ENCODE peak calls at places on chromosomes 13 and 19, in six cellular contexts. One of them, this sample, is unnamed.
A peak's percentile ranks its signal among the peaks of the same experiment; 100 is the strongest.

GRCh38 chr19:44943801-44944249 is 1.8 kb downstream of the APOC4 start:
- DNase-seq in fibroblast of lung: no peak
- DNase-seq in PC-9: no peak
- DNase-seq in neural progenitor cell: no peak
- DNase-seq in hepatocyte: no peak
- DNase-seq in thoracic aorta: no peak
- DNase-seq in this sample: peak; percentile 84

GRCh38 chr13:25911020-25911419 is 140.8 kb downstream of the SHISA2 start:
- DNase-seq in hepatocyte: no peak
- DNase-seq in thoracic aorta: no peak
- DNase-seq in fibroblast of lung: no peak
- DNase-seq in neural progenitor cell: peak; percentile 93
- DNase-seq in PC-9: no peak
- DNase-seq in this sample: no peak

GRCh38 chr19:16326401-16327130 is 1.9 kb downstream of the KLF2 start:
- DNase-seq in fibroblast of lung: peak; percentile 19
- DNase-seq in hepatocyte: no peak
- DNase-seq in PC-9: no peak
- DNase-seq in thoracic aorta: no peak
- DNase-seq in neural progenitor cell: peak; percentile 49
- DNase-seq in this sample: peak; percentile 79

GRCh38 chr13:100273576-100273975 is 184.7 kb downstream of the PCCA start:
- DNase-seq in PC-9: no peak
- DNase-seq in fibroblast of lung: no peak
- DNase-seq in thoracic aorta: no peak
- DNase-seq in hepatocyte: no peak
- DNase-seq in neural progenitor cell: no peak
- DNase-seq in this sample: no peak

GRCh38 chr13:41694902-41695301 is 237.6 kb downstream of the RGCC start:
- DNase-seq in fibroblast of lung: peak; percentile 96
- DNase-seq in hepatocyte: peak; percentile 78
- DNase-seq in thoracic aorta: peak; percentile 34
- DNase-seq in neural progenitor cell: no peak
- DNase-seq in PC-9: no peak
- DNase-seq in this sample: peak; percentile 53

GRCh38 chr19:33438987-33439781 is 65.7 kb downstream of the CEBPG start:
- DNase-seq in fibroblast of lung: no peak
- DNase-seq in thoracic aorta: no peak
- DNase-seq in neural progenitor cell: no peak
- DNase-seq in PC-9: no peak
- DNase-seq in hepatocyte: no peak
- DNase-seq in this sample: peak; percentile 25

GRCh38 chr19:19461671-19462622 is 53.4 kb downstream of the TSSK6 start:
- DNase-seq in hepatocyte: peak; percentile 91
- DNase-seq in neural progenitor cell: peak; percentile 85
- DNase-seq in PC-9: no peak
- DNase-seq in thoracic aorta: no peak
- DNase-seq in fibroblast of lung: peak; percentile 44
- DNase-seq in this sample: peak; percentile 87

GRCh38 chr19:31502536-31503170 is 153.4 kb upstream of the TSHZ3 start:
- DNase-seq in fibroblast of lung: no peak
- DNase-seq in hepatocyte: no peak
- DNase-seq in neural progenitor cell: no peak
- DNase-seq in thoracic aorta: no peak
- DNase-seq in PC-9: no peak
- DNase-seq in this sample: no peak

GRCh38 chr19:42295831-42296525 is 6.0 kb upstream of the PRR19 start:
- DNase-seq in fibroblast of lung: peak; percentile 31
- DNase-seq in hepatocyte: peak; percentile 87
- DNase-seq in neural progenitor cell: peak; percentile 80
- DNase-seq in PC-9: peak; percentile 58
- DNase-seq in thoracic aorta: no peak
- DNase-seq in this sample: peak; percentile 77

GRCh38 chr13:98519976-98520375 is 56.9 kb downstream of the STK24 start:
- DNase-seq in PC-9: no peak
- DNase-seq in thoracic aorta: no peak
- DNase-seq in fibroblast of lung: no peak
- DNase-seq in neural progenitor cell: no peak
- DNase-seq in hepatocyte: no peak
- DNase-seq in this sample: no peak

GRCh38 chr19:14770136-14770535 is 8.2 kb downstream of the ADGRE2 start:
- DNase-seq in PC-9: no peak
- DNase-seq in fibroblast of lung: no peak
- DNase-seq in hepatocyte: no peak
- DNase-seq in thoracic aorta: no peak
- DNase-seq in neural progenitor cell: no peak
- DNase-seq in this sample: no peak

GRCh38 chr13:33075996-33076395 is 59.8 kb downstream of the KL start:
- DNase-seq in neural progenitor cell: no peak
- DNase-seq in fibroblast of lung: no peak
- DNase-seq in hepatocyte: no peak
- DNase-seq in PC-9: no peak
- DNase-seq in thoracic aorta: no peak
- DNase-seq in this sample: no peak

GRCh38 chr13:55432814-55433213 is 1707.9 kb upstream of the PRR20A start:
- DNase-seq in PC-9: no peak
- DNase-seq in hepatocyte: no peak
- DNase-seq in neural progenitor cell: no peak
- DNase-seq in fibroblast of lung: no peak
- DNase-seq in thoracic aorta: no peak
- DNase-seq in this sample: no peak

GRCh38 chr19:4414800-4415251 is 12.4 kb downstream of the CHAF1A start:
- DNase-seq in thoracic aorta: no peak
- DNase-seq in hepatocyte: no peak
- DNase-seq in neural progenitor cell: peak; percentile 81
- DNase-seq in PC-9: no peak
- DNase-seq in fibroblast of lung: peak; percentile 12
- DNase-seq in this sample: no peak

GRCh38 chr19:39927524-39928356 is 6.7 kb downstream of the FCGBP start:
- DNase-seq in hepatocyte: no peak
- DNase-seq in PC-9: no peak
- DNase-seq in thoracic aorta: no peak
- DNase-seq in neural progenitor cell: no peak
- DNase-seq in fibroblast of lung: no peak
- DNase-seq in this sample: no peak

GRCh38 chr13:38819053-38819452 is 132.2 kb downstream of the FREM2 start:
- DNase-seq in hepatocyte: peak; percentile 63
- DNase-seq in neural progenitor cell: peak; percentile 54
- DNase-seq in thoracic aorta: no peak
- DNase-seq in PC-9: no peak
- DNase-seq in fibroblast of lung: peak; percentile 64
- DNase-seq in this sample: no peak

GRCh38 chr13:36736119-36736726 is 62.4 kb downstream of the SERTM1 start:
- DNase-seq in thoracic aorta: no peak
- DNase-seq in hepatocyte: peak; percentile 83
- DNase-seq in fibroblast of lung: peak; percentile 55
- DNase-seq in neural progenitor cell: peak; percentile 74
- DNase-seq in PC-9: no peak
- DNase-seq in this sample: no peak

GRCh38 chr13:111632906-111633305 is 312.5 kb downstream of the TEX29 start:
- DNase-seq in thoracic aorta: no peak
- DNase-seq in neural progenitor cell: peak; percentile 28
- DNase-seq in hepatocyte: peak; percentile 13
- DNase-seq in PC-9: no peak
- DNase-seq in fibroblast of lung: no peak
- DNase-seq in this sample: no peak

GRCh38 chr13:110311721-110312668 is 4.9 kb downstream of the COL4A2 start:
- DNase-seq in thoracic aorta: no peak
- DNase-seq in fibroblast of lung: no peak
- DNase-seq in PC-9: no peak
- DNase-seq in hepatocyte: no peak
- DNase-seq in neural progenitor cell: no peak
- DNase-seq in this sample: no peak

GRCh38 chr13:33168326-33168960 is 117.1 kb downstream of the STARD13 start:
- DNase-seq in PC-9: no peak
- DNase-seq in neural progenitor cell: no peak
- DNase-seq in thoracic aorta: no peak
- DNase-seq in hepatocyte: no peak
- DNase-seq in fibroblast of lung: peak; percentile 47
- DNase-seq in this sample: no peak

GRCh38 chr19:19096641-19097627 is 33.1 kb downstream of the SLC25A42 start:
- DNase-seq in fibroblast of lung: no peak
- DNase-seq in thoracic aorta: no peak
- DNase-seq in PC-9: peak; percentile 95
- DNase-seq in hepatocyte: peak; percentile 88
- DNase-seq in neural progenitor cell: no peak
- DNase-seq in this sample: no peak

GRCh38 chr13:33053397-33054066 is 37.3 kb downstream of the KL start:
- DNase-seq in hepatocyte: no peak
- DNase-seq in thoracic aorta: no peak
- DNase-seq in PC-9: no peak
- DNase-seq in fibroblast of lung: peak; percentile 81
- DNase-seq in neural progenitor cell: no peak
- DNase-seq in this sample: no peak

GRCh38 chr13:24038405-24038804 is 122.1 kb upstream of the SPATA13 start:
- DNase-seq in hepatocyte: no peak
- DNase-seq in neural progenitor cell: no peak
- DNase-seq in fibroblast of lung: peak; percentile 85
- DNase-seq in PC-9: peak; percentile 63
- DNase-seq in thoracic aorta: no peak
- DNase-seq in this sample: no peak

GRCh38 chr19:9847087-9847671 is 12.1 kb downstream of the PIN1 start:
- DNase-seq in thoracic aorta: peak; percentile 41
- DNase-seq in PC-9: no peak
- DNase-seq in fibroblast of lung: peak; percentile 91
- DNase-seq in hepatocyte: peak; percentile 73
- DNase-seq in neural progenitor cell: peak; percentile 56
- DNase-seq in this sample: no peak

GRCh38 chr19:41541990-41542584 is 33.9 kb upstream of the CEACAM21 start:
- DNase-seq in fibroblast of lung: no peak
- DNase-seq in neural progenitor cell: peak; percentile 57
- DNase-seq in hepatocyte: no peak
- DNase-seq in PC-9: no peak
- DNase-seq in thoracic aorta: no peak
- DNase-seq in this sample: peak; percentile 66

GRCh38 chr13:100254002-100254401 is 165.1 kb downstream of the PCCA start:
- DNase-seq in hepatocyte: no peak
- DNase-seq in fibroblast of lung: no peak
- DNase-seq in thoracic aorta: no peak
- DNase-seq in neural progenitor cell: no peak
- DNase-seq in PC-9: no peak
- DNase-seq in this sample: no peak

GRCh38 chr19:4878491-4878968 is 11.1 kb upstream of the PLIN3 start:
- DNase-seq in neural progenitor cell: peak; percentile 34
- DNase-seq in fibroblast of lung: no peak
- DNase-seq in thoracic aorta: no peak
- DNase-seq in hepatocyte: no peak
- DNase-seq in PC-9: no peak
- DNase-seq in this sample: no peak

GRCh38 chr19:42250666-42251531 is 4.0 kb downstream of the ERF start:
- DNase-seq in PC-9: no peak
- DNase-seq in thoracic aorta: no peak
- DNase-seq in neural progenitor cell: no peak
- DNase-seq in hepatocyte: no peak
- DNase-seq in fibroblast of lung: peak; percentile 67
- DNase-seq in this sample: no peak

GRCh38 chr19:51097166-51097736 is 11.0 kb downstream of the CTU1 start:
- DNase-seq in neural progenitor cell: peak; percentile 70
- DNase-seq in PC-9: peak; percentile 62
- DNase-seq in hepatocyte: peak; percentile 81
- DNase-seq in fibroblast of lung: peak; percentile 38
- DNase-seq in thoracic aorta: no peak
- DNase-seq in this sample: peak; percentile 93

GRCh38 chr19:48587387-48587786 is 19.2 kb upstream of the SPACA4 start:
- DNase-seq in hepatocyte: no peak
- DNase-seq in neural progenitor cell: no peak
- DNase-seq in fibroblast of lung: no peak
- DNase-seq in PC-9: no peak
- DNase-seq in thoracic aorta: no peak
- DNase-seq in this sample: no peak

GRCh38 chr19:48591021-48591420 is 15.5 kb upstream of the SPACA4 start:
- DNase-seq in PC-9: no peak
- DNase-seq in thoracic aorta: no peak
- DNase-seq in hepatocyte: no peak
- DNase-seq in fibroblast of lung: no peak
- DNase-seq in neural progenitor cell: no peak
- DNase-seq in this sample: no peak

DNA sequence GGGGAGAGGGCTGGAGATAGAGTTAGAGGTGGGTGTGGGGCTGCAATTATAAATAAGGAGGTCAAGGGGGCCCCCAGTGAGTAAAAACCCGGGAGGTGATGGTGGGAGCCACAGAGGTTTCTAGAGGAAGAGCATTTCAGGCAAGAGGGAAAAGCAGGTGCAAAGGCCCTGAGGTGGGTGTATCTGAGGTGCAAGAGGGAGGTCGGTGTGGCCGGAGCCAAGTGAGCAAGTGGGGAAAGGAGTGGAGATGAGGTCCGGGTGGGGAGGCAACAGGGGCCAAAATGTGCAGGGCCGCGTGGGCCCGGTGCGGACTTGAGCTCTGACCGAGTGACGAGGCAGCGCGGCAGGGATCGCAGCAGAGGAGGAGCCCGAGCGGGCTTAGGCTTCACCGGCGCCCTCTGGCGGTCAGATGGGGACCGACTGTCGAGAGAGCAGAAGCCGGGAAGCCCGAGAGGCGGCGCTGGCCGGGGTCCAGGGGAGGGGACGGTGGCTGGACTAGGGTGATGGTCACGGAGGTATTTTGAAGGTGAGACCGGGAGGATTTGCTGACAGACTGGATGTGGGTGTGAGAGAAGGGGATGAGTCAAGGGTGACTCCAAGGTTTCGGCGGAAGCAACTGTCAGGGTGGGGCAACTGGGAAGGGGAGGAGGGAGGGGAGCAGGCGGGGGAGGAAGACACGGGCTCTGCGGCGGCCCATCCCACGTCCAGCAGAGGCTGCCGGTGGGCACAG is 17.7 kb upstream of the SPACA4 start:
- DNase-seq in PC-9: peak; percentile 93
- DNase-seq in hepatocyte: peak; percentile 96
- DNase-seq in thoracic aorta: peak; percentile 51
- DNase-seq in neural progenitor cell: peak; percentile 95
- DNase-seq in fibroblast of lung: peak; percentile 74
- DNase-seq in this sample: peak; percentile 90
- H3K4me3 ChIP-seq in PC-9: peak overlapping the region; percentile 43
- H3K4me3 ChIP-seq in hepatocyte: no peak overlapping the region
- H3K4me3 ChIP-seq in thoracic aorta: peak overlapping the region; percentile 53
- H3K4me3 ChIP-seq in neural progenitor cell: peak overlapping the region; percentile 32
- H3K4me3 ChIP-seq in fibroblast of lung: peak overlapping the region; percentile 49
- H3K4me3 ChIP-seq in this sample: peak overlapping the region; percentile 24

GRCh38 chr13:29589234-29589633 is 6.3 kb downstream of the SLC7A1 start:
- DNase-seq in hepatocyte: no peak
- DNase-seq in thoracic aorta: no peak
- DNase-seq in PC-9: no peak
- DNase-seq in neural progenitor cell: peak; percentile 53
- DNase-seq in fibroblast of lung: peak; percentile 84
- DNase-seq in this sample: no peak
- H3K4me1 ChIP-seq in hepatocyte: no peaks in the 10 kb centered on the region
- H3K4me1 ChIP-seq in thoracic aorta: no peaks in the 10 kb centered on the region
- H3K4me1 ChIP-seq in PC-9: peaks cover 36% of the 10 kb centered on the region
- H3K4me1 ChIP-seq in neural progenitor cell: peaks cover 10% of the 10 kb centered on the region
- H3K4me1 ChIP-seq in fibroblast of lung: peaks cover 14% of the 10 kb centered on the region
- H3K4me1 ChIP-seq in this sample: peaks cover 4% of the 10 kb centered on the region

GRCh38 chr13:68176486-68176885 is 946.4 kb upstream of the PCDH9 start:
- DNase-seq in thoracic aorta: no peak
- DNase-seq in neural progenitor cell: no peak
- DNase-seq in hepatocyte: peak; percentile 19
- DNase-seq in PC-9: no peak
- DNase-seq in fibroblast of lung: peak; percentile 89
- DNase-seq in this sample: no peak
- H3K4me3 ChIP-seq in thoracic aorta: no peak overlapping the region
- H3K4me3 ChIP-seq in neural progenitor cell: no peak overlapping the region
- H3K4me3 ChIP-seq in hepatocyte: no peak overlapping the region
- H3K4me3 ChIP-seq in PC-9: no peak overlapping the region
- H3K4me3 ChIP-seq in fibroblast of lung: no peak overlapping the region
- H3K4me3 ChIP-seq in this sample: no peak overlapping the region

GRCh38 chr19:2057484-2058469 is 6.7 kb upstream of the MKNK2 start:
- DNase-seq in fibroblast of lung: no peak
- DNase-seq in PC-9: no peak
- DNase-seq in neural progenitor cell: no peak
- DNase-seq in thoracic aorta: no peak
- DNase-seq in hepatocyte: no peak
- DNase-seq in this sample: no peak
- H3K4me1 ChIP-seq in fibroblast of lung: peaks cover 31% of the 10 kb centered on the region
- H3K4me1 ChIP-seq in PC-9: peaks cover 37% of the 10 kb centered on the region
- H3K4me1 ChIP-seq in neural progenitor cell: peaks cover 33% of the 10 kb centered on the region
- H3K4me1 ChIP-seq in thoracic aorta: peaks cover 29% of the 10 kb centered on the region
- H3K4me1 ChIP-seq in hepatocyte: peaks cover 39% of the 10 kb centered on the region
- H3K4me1 ChIP-seq in this sample: peaks cover 79% of the 10 kb centered on the region